ENCODE peak calls at places on chromosome 13, in seven cellular contexts. J is hepatocyte, F is sigmoid colon, N is right cardiac atrium, A is osteoblast, O is thoracic aorta, T is breast epithelium. P is an unnamed sample. For H3K4me1, the result is how much of the 10 kb centered on the place peaks cover.

GRCh38 chr13:111296417-111296816 is 24.0 kb upstream of the TEX29 start:
- DNase-seq in J (no peak), F (no peak), N (no peak), A (no peak), O (no peak), T (no peak), P (peak)

GRCh38 chr13:58573742-58574141 is 942.2 kb downstream of the PCDH17 start:
- DNase-seq in J (no peak), F (no peak), N (no peak), A (no peak), O (no peak), T (no peak), P (no peak)

GRCh38 chr13:80265348-80265747 is 75.6 kb downstream of the SPRY2 start:
- DNase-seq in J (no peak), F (no peak), N (no peak), A (no peak), O (no peak), T (no peak), P (no peak)

GRCh38 chr13:31697290-31697689 is 42.0 kb upstream of the RXFP2 start:
- DNase-seq in J (no peak), F (no peak), N (no peak), A (no peak), O (no peak), T (no peak), P (no peak)

GRCh38 chr13:73304442-73304841 is 245.6 kb downstream of the KLF5 start:
- DNase-seq in J (no peak), F (no peak), N (no peak), A (no peak), O (no peak), T (no peak), P (no peak)

GRCh38 chr13:33649212-33649917 is 168.6 kb upstream of the RFC3 start:
- DNase-seq in J (no peak), F (no peak), N (no peak), A (peak), O (no peak), T (no peak), P (no peak)

GRCh38 chr13:101465877-101466276 is 13.4 kb downstream of the ITGBL1 start:
- DNase-seq in J (no peak), F (no peak), N (no peak), A (no peak), O (no peak), T (no peak), P (no peak)

GRCh38 chr13:93260591-93260990 is 34.0 kb downstream of the GPC6 start:
- DNase-seq in J (no peak), F (no peak), N (no peak), A (no peak), O (no peak), T (no peak), P (no peak)

GRCh38 chr13:21546372-21546771 is 57.6 kb downstream of the MICU2 start:
- DNase-seq in J (no peak), F (no peak), N (no peak), A (no peak), O (no peak), T (no peak), P (no peak)

GRCh38 chr13:38866649-38867048 is 124.0 kb downstream of the STOML3 start:
- DNase-seq in J (no peak), F (no peak), N (no peak), A (no peak), O (no peak), T (no peak), P (peak)

GRCh38 chr13:42816538-42816937 is 35.2 kb downstream of the FAM216B start:
- DNase-seq in J (no peak), F (no peak), N (no peak), A (no peak), O (no peak), T (no peak), P (no peak)

GRCh38 chr13:95403349-95404140 is 102.3 kb upstream of the ABCC4 start:
- DNase-seq in J (peak), F (no peak), N (no peak), A (no peak), O (no peak), T (no peak), P (no peak)

GRCh38 chr13:36163809-36164308 is 32.7 kb upstream of the DCLK1 start:
- DNase-seq in J (peak), F (peak), N (peak), A (peak), O (no peak), T (no peak), P (peak)

GRCh38 chr13:23986619-23987018 is 89.3 kb upstream of the C1QTNF9B start:
- DNase-seq in J (no peak), F (no peak), N (no peak), A (peak), O (no peak), T (no peak), P (no peak)

GRCh38 chr13:33109319-33109718 is 93.1 kb downstream of the KL start:
- DNase-seq in J (no peak), F (no peak), N (no peak), A (no peak), O (no peak), T (no peak), P (no peak)

GRCh38 chr13:24745861-24746617 is 17.9 kb upstream of the RNF17 start:
- DNase-seq in J (no peak), F (no peak), N (no peak), A (no peak), O (no peak), T (no peak), P (no peak)

GRCh38 chr13:94169783-94170513 is 309.5 kb downstream of the DCT start:
- DNase-seq in J (no peak), F (no peak), N (peak), A (no peak), O (peak), T (no peak), P (no peak)

GRCh38 chr13:21066946-21067345 is 5.6 kb upstream of the LATS2 start:
- DNase-seq in J (no peak), F (no peak), N (no peak), A (no peak), O (no peak), T (no peak), P (no peak)

GRCh38 chr13:45180713-45181601 is 19.9 kb downstream of the KCTD4 start:
- DNase-seq in J (no peak), F (no peak), N (no peak), A (peak), O (no peak), T (no peak), P (no peak)

GRCh38 chr13:83298636-83299035 is 583.6 kb downstream of the SLITRK1 start:
- DNase-seq in J (no peak), F (no peak), N (no peak), A (no peak), O (no peak), T (no peak), P (no peak)

GRCh38 chr13:56351041-56351440 is 789.7 kb upstream of the PRR20A start:
- DNase-seq in J (no peak), F (no peak), N (no peak), A (no peak), O (no peak), T (no peak), P (no peak)

GRCh38 chr13:35157143-35157755 is 215.2 kb downstream of the NBEA start:
- DNase-seq in J (peak), F (no peak), N (no peak), A (peak), O (no peak), T (no peak), P (peak)

GRCh38 chr13:92355213-92355612 is 871.4 kb upstream of the GPC6 start:
- DNase-seq in J (peak), F (no peak), N (no peak), A (no peak), O (no peak), T (no peak), P (peak)

GRCh38 chr13:48532146-48532472 is 771 bp downstream of the RCBTB2 start:
- DNase-seq in J (peak), F (no peak), N (no peak), A (no peak), O (no peak), T (no peak), P (peak)

GRCh38 chr13:30111810-30112209 is 195.5 kb downstream of the KATNAL1 start:
- DNase-seq in J (no peak), F (no peak), N (no peak), A (peak), O (no peak), T (no peak), P (no peak)
- H3K4me1 ChIP-seq in J (under half), F (under half), N (under half), A (under half), O (under half), T (under half), P (under half)

GRCh38 chr13:50075619-50076097 is 60.4 kb downstream of the KCNRG start:
- DNase-seq in J (no peak), F (no peak), N (no peak), A (peak), O (no peak), T (no peak), P (no peak)
- H3K4me1 ChIP-seq in J (under half), F (under half), N (under half), A (half or more), O (under half), T (under half), P (under half)

GRCh38 chr13:110262494-110262893 is 44.5 kb downstream of the COL4A1 start:
- DNase-seq in J (peak), F (no peak), N (no peak), A (no peak), O (no peak), T (no peak), P (peak)

GRCh38 chr13:110261166-110262081 is 45.5 kb downstream of the COL4A1 start:
- DNase-seq in J (no peak), F (no peak), N (no peak), A (no peak), O (no peak), T (no peak), P (no peak)

GRCh38 chr13:110262082-110262436 is 44.9 kb downstream of the COL4A1 start:
- DNase-seq in J (no peak), F (no peak), N (no peak), A (no peak), O (no peak), T (no peak), P (no peak)

GRCh38 chr13:110263906-110264305 is 43.1 kb downstream of the COL4A1 start:
- DNase-seq in J (peak), F (peak), N (no peak), A (no peak), O (no peak), T (no peak), P (peak)

GRCh38 chr13:110262944-110263343 is 44.0 kb downstream of the COL4A1 start:
- DNase-seq in J (no peak), F (no peak), N (no peak), A (no peak), O (no peak), T (no peak), P (peak)
- H3K4me1 ChIP-seq in J (under half), F (under half), N (under half), A (under half), O (half or more), T (under half), P (under half)

DNA sequence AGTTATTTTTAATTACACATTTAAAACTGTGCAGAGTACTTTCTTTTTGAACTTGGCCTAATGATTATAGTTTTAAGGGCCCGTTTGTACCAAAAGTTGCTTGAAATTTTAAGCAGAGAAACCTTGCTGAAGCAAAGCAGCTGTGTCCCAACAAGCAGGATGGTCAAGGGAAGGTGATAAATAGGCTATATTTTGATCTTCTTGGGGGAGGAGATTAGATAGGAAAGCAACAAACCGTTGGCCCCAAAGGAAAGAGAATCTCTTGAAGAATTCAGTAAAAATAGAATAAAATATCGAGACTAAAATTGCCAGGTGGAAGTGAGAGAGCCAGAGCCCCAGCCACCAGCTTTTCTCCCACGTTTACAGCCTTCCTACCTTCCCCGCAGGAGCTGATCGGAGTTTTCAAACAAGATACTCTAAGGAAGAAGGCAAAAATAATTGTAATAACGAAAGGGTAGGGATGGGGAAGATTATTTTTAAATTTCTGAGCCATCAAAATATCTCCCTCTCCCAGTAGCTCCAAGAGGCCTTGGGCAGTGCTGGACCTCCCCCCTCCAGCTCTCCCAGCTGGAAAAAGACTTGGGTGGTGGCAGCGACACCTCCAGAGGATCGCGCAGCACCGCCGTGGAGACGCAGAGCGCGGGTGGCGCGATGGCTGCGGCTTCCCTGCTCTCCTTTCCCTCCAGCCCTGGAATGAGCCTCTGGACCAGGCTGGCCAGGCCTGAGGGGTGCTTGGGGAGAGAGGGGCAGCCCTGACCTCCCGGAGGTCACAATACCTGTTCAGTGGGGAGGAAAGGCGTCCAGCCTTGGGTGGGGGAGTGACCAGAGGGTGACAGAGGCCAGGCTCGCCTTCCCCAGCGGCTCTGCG is 5.8 kb downstream of the ZIC2 start:
- DNase-seq in J (no peak), F (no peak), N (no peak), A (peak), O (no peak), T (no peak), P (no peak)
- H3K4me1 ChIP-seq in J (under half), F (under half), N (under half), A (under half), O (under half), T (under half), P (under half)

DNA sequence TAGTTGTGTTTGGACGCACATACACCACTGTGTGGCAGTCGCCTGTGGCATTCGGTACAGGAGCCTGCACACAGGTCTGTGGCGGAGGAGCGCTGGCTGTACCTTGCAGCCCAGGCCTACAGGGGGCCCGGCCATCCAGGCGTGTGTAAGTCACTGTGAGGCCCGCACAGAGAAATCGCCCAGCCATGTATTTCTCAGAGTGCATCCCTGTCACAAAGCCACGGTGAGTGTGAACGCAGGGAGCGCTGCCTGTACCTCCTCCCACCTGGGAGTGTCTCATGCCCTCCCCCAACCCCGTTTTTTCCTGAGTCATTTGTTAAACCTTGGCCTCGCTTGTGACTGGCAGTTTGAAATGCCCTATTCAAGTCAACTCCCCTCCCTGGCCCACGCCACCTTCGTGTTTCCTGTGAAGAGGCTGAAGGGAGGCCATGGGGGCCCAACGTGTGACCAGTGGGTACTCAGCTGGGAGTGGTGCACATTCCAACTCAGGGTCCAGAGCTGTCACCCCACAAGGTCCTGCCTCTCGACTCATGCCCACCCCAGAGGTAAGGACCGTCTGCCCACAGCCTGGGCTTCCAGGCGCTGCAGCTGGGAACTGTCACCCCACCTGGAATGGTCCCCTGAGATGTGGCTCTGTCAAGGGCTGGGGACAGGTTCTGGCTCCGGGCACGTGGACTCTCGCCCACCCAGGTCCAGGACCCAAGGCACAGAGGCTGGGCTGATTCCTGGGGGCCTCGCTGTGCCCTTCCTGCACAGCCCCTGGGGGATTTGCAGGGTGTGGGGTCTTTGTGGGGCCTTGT is 11.6 kb upstream of the RASA3 start:
- DNase-seq in J (peak), F (peak), N (no peak), A (peak), O (no peak), T (peak), P (no peak)
- H3K4me1 ChIP-seq in J (under half), F (under half), N (under half), A (under half), O (under half), T (under half), P (under half)

GRCh38 chr13:51714663-51715168 is 89.2 kb downstream of the DHRS12 start:
- DNase-seq in J (no peak), F (no peak), N (no peak), A (peak), O (no peak), T (no peak), P (no peak)

GRCh38 chr13:51715613-51716012 is 88.3 kb downstream of the DHRS12 start:
- DNase-seq in J (no peak), F (no peak), N (no peak), A (no peak), O (no peak), T (no peak), P (no peak)

GRCh38 chr13:51721485-51721884 is 82.5 kb downstream of the DHRS12 start:
- DNase-seq in J (no peak), F (peak), N (peak), A (no peak), O (no peak), T (no peak), P (no peak)

GRCh38 chr13:51713807-51714206 is 90.2 kb downstream of the DHRS12 start:
- DNase-seq in J (no peak), F (no peak), N (no peak), A (no peak), O (no peak), T (no peak), P (no peak)

GRCh38 chr13:51717786-51718398 is 86.1 kb downstream of the DHRS12 start:
- DNase-seq in J (no peak), F (no peak), N (no peak), A (peak), O (no peak), T (no peak), P (no peak)
- H3K4me1 ChIP-seq in J (under half), F (under half), N (under half), A (under half), O (under half), T (under half), P (under half)

DNA sequence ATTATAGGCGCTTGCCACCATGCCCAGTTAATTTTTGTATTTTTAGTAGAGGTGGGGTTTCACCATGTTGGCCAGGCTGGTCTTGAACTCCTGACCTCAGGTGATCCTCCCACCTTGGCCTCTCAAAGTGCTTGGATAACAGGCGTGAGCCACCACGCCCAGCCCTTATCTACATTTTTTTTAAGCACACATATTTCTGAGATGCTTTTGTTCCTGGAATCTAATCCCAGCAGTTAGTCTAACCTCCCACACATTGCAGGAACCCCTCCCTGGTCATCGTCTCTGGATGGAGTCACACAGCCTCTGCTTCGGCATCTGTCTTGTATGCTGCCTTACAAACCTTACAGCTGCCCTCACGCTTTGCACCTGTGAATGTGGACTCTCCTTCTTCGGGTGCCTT is 15.1 kb upstream of the KATNAL1 start:
- DNase-seq in J (no peak), F (no peak), N (no peak), A (no peak), O (no peak), T (no peak), P (no peak)
- H3K4me1 ChIP-seq in J (under half), F (under half), N (under half), A (under half), O (under half), T (under half), P (under half)

P was measured in small intestine.